ENCODE peak calls at places on chromosome 11, in four cellular contexts. S, X, R and Z are unnamed samples.

GRCh38 chr11:86923993-86924766 is 31.0 kb downstream of the FZD4 start:
- DNase-seq in R (no peak), S (peak), X (no peak), Z (no peak)

GRCh38 chr11:83706581-83706980 is 420.4 kb upstream of the CCDC90B start:
- DNase-seq in R (no peak), X (no peak), S (no peak), Z (no peak)

GRCh38 chr11:60363542-60364525 is 14.5 kb upstream of the MS4A7 start:
- DNase-seq in X (peak), R (no peak), S (peak), Z (no peak)

GRCh38 chr11:74672956-74673895 is 58.0 kb downstream of the CHRDL2 start:
- DNase-seq in S (peak), R (peak), X (peak), Z (peak)

GRCh38 chr11:82842019-82842418 is 58.2 kb downstream of the PRCP start:
- DNase-seq in S (no peak), R (no peak), X (no peak), Z (no peak)

GRCh38 chr11:612201-612960 is 3.4 kb downstream of the IRF7 start:
- DNase-seq in R (peak), S (no peak), X (no peak), Z (no peak)

GRCh38 chr11:65743928-65744698 is 23.5 kb upstream of the RNASEH2C start:
- DNase-seq in R (peak), S (no peak), X (peak), Z (no peak)

GRCh38 chr11:86511086-86511551 is 136.4 kb downstream of the CCDC81 start:
- DNase-seq in S (no peak), R (no peak), X (no peak), Z (peak)

GRCh38 chr11:129283141-129283540 is 91.0 kb upstream of the ARHGAP32 start:
- DNase-seq in R (no peak), S (no peak), X (no peak), Z (no peak)

GRCh38 chr11:121524233-121524631 is 71.5 kb upstream of the SORL1-AS1 start:
- DNase-seq in X (no peak), R (no peak), S (no peak), Z (no peak)

GRCh38 chr11:70769521-70769920 is 371.2 kb downstream of the CTTN start:
- DNase-seq in S (no peak), R (no peak), X (no peak), Z (no peak)

GRCh38 chr11:17395978-17396377 is 7.5 kb upstream of the KCNJ11 start:
- DNase-seq in R (no peak), S (no peak), X (no peak), Z (no peak)

GRCh38 chr11:61059260-61059752 is 43.0 kb upstream of the CD5 start:
- DNase-seq in S (no peak), R (no peak), X (no peak), Z (no peak)

GRCh38 chr11:79708319-79708928 is 267.6 kb upstream of the TENM4 start:
- DNase-seq in R (no peak), X (peak), S (peak), Z (peak)

GRCh38 chr11:60838132-60838531 is 3.8 kb upstream of the CCDC86 start:
- DNase-seq in R (no peak), S (no peak), X (no peak), Z (no peak)

GRCh38 chr11:446886-447285 is 3.2 kb upstream of the PTDSS2 start:
- DNase-seq in R (peak), X (no peak), S (no peak), Z (no peak)

GRCh38 chr11:77096591-77097019 is 6.0 kb upstream of the OMP start:
- DNase-seq in X (no peak), S (no peak), R (peak), Z (no peak)

GRCh38 chr11:122556605-122557004 is 98.9 kb upstream of the UBASH3B start:
- DNase-seq in R (peak), X (no peak), S (no peak), Z (no peak)

GRCh38 chr11:45110562-45110961 is 35.9 kb upstream of the PRDM11 start:
- DNase-seq in R (no peak), S (peak), X (peak), Z (no peak)

GRCh38 chr11:1778141-1778911 is 14.6 kb upstream of the CTSD start:
- DNase-seq in R (no peak), X (no peak), S (no peak), Z (no peak)

GRCh38 chr11:119472186-119472855 is 49.3 kb upstream of the THY1 start:
- DNase-seq in R (no peak), X (no peak), S (no peak), Z (no peak)

GRCh38 chr11:83540112-83540675 is 254.0 kb upstream of the CCDC90B start:
- DNase-seq in R (no peak), S (no peak), X (no peak), Z (peak)

GRCh38 chr11:13717331-13717730 is 48.9 kb downstream of the FAR1 start:
- DNase-seq in X (no peak), S (peak), R (no peak), Z (peak)

GRCh38 chr11:109422755-109423113 is 744 bp downstream of the C11orf87 start:
- DNase-seq in R (peak), S (no peak), X (no peak), Z (no peak)

GRCh38 chr11:130308059-130308458 is 6.7 kb downstream of the ZBTB44 start:
- DNase-seq in X (no peak), S (no peak), R (no peak), Z (no peak)

GRCh38 chr11:109858152-109858551 is 235.0 kb upstream of the ZC3H12C start:
- DNase-seq in S (no peak), X (no peak), R (no peak), Z (no peak)

GRCh38 chr11:61923166-61924015 is 6.0 kb upstream of the RAB3IL1 start:
- DNase-seq in X (peak), S (no peak), R (peak), Z (no peak)

GRCh38 chr11:76415073-76415472 is 29.7 kb upstream of the EMSY start:
- DNase-seq in S (no peak), R (no peak), X (no peak), Z (no peak)

GRCh38 chr11:35927730-35928129 is 16.1 kb upstream of the LDLRAD3 start:
- DNase-seq in X (peak), S (no peak), R (no peak), Z (no peak)

GRCh38 chr11:128042290-128042751 is 545.0 kb downstream of the ETS1 start:
- DNase-seq in R (no peak), X (no peak), S (no peak), Z (no peak)

GRCh38 chr11:130124096-130124495 is 35.5 kb upstream of the ST14 start:
- DNase-seq in R (peak), S (peak), X (peak), Z (peak)

GRCh38 chr11:130897262-130898182 is 18.8 kb downstream of the SNX19 start:
- DNase-seq in R (peak), S (peak), X (peak), Z (peak)

GRCh38 chr11:61776561-61777075 is 15.8 kb downstream of the TMEM258 start:
- DNase-seq in X (peak), R (peak), S (no peak), Z (no peak)

GRCh38 chr11:66789097-66789890 is 53.9 kb upstream of the RCE1 start:
- DNase-seq in R (no peak), S (no peak), X (no peak), Z (no peak)

GRCh38 chr11:131754671-131755070 is 384.3 kb downstream of the NTM start:
- DNase-seq in S (no peak), R (no peak), X (no peak), Z (no peak)

GRCh38 chr11:29019960-29020683 is 911.9 kb downstream of the METTL15 start:
- DNase-seq in R (no peak), X (no peak), S (peak), Z (no peak)
- TF ChIP-seq CTCF in R (no peak), X (no peak), S (peak), Z (peak)

DNA sequence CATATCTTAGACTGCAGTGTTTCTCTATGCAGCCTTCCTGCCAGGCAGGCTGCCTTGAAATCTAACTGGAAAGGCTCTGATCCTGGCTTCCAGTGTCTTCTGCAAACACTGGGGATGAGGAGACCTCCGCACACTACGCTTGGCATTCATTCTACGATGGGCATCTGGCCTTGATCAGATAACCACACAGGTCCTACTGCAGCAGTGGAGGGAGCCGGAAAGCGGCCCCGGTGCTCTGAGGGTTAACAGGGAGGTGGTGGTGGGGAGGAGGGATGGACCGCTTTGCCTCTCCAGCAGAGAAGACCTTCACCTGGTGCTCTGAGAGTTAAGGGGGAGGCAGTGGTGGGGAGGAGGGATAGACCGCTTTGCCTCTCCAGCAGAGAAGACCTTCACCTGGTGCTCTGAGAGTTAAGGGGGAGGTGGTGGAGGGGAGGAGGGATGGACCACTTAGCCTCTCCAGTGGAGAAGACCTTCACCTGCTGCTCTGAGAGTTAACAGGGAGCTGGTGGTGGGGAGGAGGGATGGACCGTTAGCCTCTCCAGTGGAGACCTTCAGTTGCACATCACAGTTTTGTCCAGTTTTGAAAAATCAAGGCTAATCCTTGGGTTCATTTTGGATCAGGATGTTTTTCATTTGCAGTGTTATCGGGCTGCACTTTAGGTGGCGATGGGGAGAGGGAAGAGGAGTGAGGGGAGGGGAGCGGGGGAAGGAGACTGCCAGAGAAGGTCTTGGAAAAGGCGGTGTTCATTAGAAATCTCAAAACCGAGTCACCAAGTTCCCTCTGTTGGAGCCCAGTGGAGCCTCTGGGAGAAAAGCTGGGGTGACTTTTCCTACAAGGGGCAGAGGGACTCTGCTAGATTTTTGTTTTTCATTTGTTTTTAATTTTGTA is 5.6 kb downstream of the GAL start:
- DNase-seq in X (no peak), R (no peak), S (no peak), Z (no peak)
- H3K4me3 ChIP-seq in X (no peak), R (no peak), S (no peak), Z (no peak)

DNA sequence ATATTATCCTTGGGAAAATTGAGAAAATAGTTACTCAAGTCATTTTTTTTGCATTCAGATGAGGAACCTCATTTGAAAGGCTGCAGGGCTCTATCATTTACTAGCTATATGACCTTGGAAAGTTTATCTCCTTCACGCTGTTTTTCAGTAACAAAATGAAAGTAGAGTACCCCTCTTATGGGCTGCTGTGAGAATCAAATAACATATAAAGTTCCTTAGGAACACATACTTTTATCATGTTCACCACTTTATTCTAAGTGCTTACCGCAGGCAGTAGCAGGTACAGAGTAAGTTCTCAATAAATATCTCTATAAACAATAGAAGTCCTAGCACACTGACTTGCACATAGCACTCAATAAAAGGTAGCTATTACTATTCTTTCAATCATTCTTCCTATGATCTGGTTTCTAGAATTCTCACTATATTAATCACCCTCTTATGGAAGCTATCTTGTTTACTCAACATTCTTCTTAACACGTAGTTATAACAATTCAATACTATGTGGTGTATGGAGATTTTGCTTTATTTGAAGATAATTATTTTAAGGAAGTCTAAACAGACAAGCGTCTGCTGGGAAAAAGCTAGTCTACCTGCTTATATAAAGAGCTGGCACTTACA is 1.9 kb downstream of the C11orf71 start:
- DNase-seq in X (no peak), R (no peak), S (no peak), Z (no peak)
- TF ChIP-seq CTCF in X (no peak), R (no peak), S (no peak), Z (no peak)

GRCh38 chr11:125901872-125902271 is 1.1 kb downstream of the PUS3 start:
- DNase-seq in R (no peak), X (no peak), S (no peak), Z (no peak)

GRCh38 chr11:125902315-125902926 is 585 bp downstream of the PUS3 start:
- DNase-seq in X (no peak), S (no peak), R (no peak), Z (no peak)

GRCh38 chr11:125903753-125904659 is at the start of gene DDX25:
- DNase-seq in S (no peak), X (no peak), R (no peak), Z (no peak)

GRCh38 chr11:125902927-125903752 is at the start of gene PUS3:
- DNase-seq in S (peak), R (peak), X (peak), Z (no peak)

GRCh38 chr11:125904678-125905077 is 370 bp downstream of the DDX25 start:
- DNase-seq in S (no peak), X (no peak), R (no peak), Z (no peak)
- H3K4me3 ChIP-seq in S (peak), X (no peak), R (no peak), Z (no peak)

DNA sequence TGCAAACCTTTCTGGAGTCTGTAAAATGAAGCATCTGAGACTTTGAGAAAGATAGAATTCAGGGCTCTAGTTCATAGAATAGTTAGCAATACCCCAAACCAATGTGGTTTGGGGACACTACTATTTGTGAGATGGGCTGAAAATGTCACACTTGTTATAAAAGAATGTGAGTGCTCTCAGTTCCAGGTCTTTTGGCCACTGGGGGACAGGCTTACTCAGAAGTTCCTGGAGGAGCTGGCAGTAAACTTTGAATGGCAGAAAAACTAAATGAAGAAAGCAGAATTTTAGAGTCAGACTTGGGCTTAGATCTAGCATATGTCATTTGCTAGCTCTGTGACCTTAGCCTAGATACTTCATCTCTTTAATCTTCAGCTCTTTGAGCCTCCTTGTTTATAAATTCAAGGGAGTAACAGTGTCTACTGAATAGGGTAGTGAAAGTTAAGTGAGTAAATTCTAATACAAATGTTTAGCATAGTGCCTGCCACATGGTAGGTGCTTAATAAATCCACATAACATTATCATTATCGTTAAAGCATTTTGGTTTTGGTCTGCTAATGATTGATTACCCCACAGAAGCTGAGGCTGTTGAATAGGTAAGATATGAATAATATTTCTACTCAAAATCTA is 3.7 kb downstream of the LYVE1 start:
- DNase-seq in X (peak), R (no peak), S (no peak), Z (no peak)
- TF ChIP-seq CTCF in X (peak), R (peak), S (peak), Z (peak)